ENCODE peak calls at places on chromosomes 5 and 9, in ten cellular contexts. One of them, this sample, is unnamed.

GRCh38 chr9:7166074-7166473 is 408.3 kb downstream of the KDM4C start:
- DNase-seq in epithelial cell of esophagus: no peak
- DNase-seq in RWPE2: no peak
- DNase-seq in iris pigment epithelial cell: no peak
- DNase-seq in esophagus muscularis mucosa: no peak
- DNase-seq in T1000: no peak
- DNase-seq in IMR-90: no peak
- DNase-seq in activated naive CD4-positive, alpha-beta T cell treated with anti-CD3 and anti-CD28 coated beads, Interleukin-2, amount 50 U/mL, for 16 hours: no peak
- DNase-seq in M059J: no peak
- DNase-seq in stimulated activated CD4-positive, alpha-beta T cell treated with anti-CD3 and anti-CD28 coated beads, TNF-alpha, amount 100 ng/mL, for 4 hours: no peak
- DNase-seq in this sample: no peak

GRCh38 chr5:86546582-86546981 is 71.2 kb upstream of the COX7C start:
- DNase-seq in epithelial cell of esophagus: peak
- DNase-seq in RWPE2: no peak
- DNase-seq in iris pigment epithelial cell: no peak
- DNase-seq in esophagus muscularis mucosa: no peak
- DNase-seq in T1000: no peak
- DNase-seq in IMR-90: no peak
- DNase-seq in activated naive CD4-positive, alpha-beta T cell treated with anti-CD3 and anti-CD28 coated beads, Interleukin-2, amount 50 U/mL, for 16 hours: no peak
- DNase-seq in M059J: no peak
- DNase-seq in stimulated activated CD4-positive, alpha-beta T cell treated with anti-CD3 and anti-CD28 coated beads, TNF-alpha, amount 100 ng/mL, for 4 hours: no peak
- DNase-seq in this sample: no peak

GRCh38 chr9:32783168-32783891 is at the start of gene TMEM215:
- DNase-seq in epithelial cell of esophagus: peak
- DNase-seq in RWPE2: no peak
- DNase-seq in iris pigment epithelial cell: no peak
- DNase-seq in esophagus muscularis mucosa: no peak
- DNase-seq in T1000: no peak
- DNase-seq in IMR-90: no peak
- DNase-seq in activated naive CD4-positive, alpha-beta T cell treated with anti-CD3 and anti-CD28 coated beads, Interleukin-2, amount 50 U/mL, for 16 hours: no peak
- DNase-seq in M059J: no peak
- DNase-seq in stimulated activated CD4-positive, alpha-beta T cell treated with anti-CD3 and anti-CD28 coated beads, TNF-alpha, amount 100 ng/mL, for 4 hours: no peak
- DNase-seq in this sample: no peak

GRCh38 chr9:133094842-133095393 is 26.1 kb downstream of the RALGDS start:
- DNase-seq in epithelial cell of esophagus: no peak
- DNase-seq in RWPE2: no peak
- DNase-seq in iris pigment epithelial cell: no peak
- DNase-seq in esophagus muscularis mucosa: no peak
- DNase-seq in T1000: no peak
- DNase-seq in IMR-90: no peak
- DNase-seq in activated naive CD4-positive, alpha-beta T cell treated with anti-CD3 and anti-CD28 coated beads, Interleukin-2, amount 50 U/mL, for 16 hours: no peak
- DNase-seq in M059J: no peak
- DNase-seq in stimulated activated CD4-positive, alpha-beta T cell treated with anti-CD3 and anti-CD28 coated beads, TNF-alpha, amount 100 ng/mL, for 4 hours: no peak
- DNase-seq in this sample: no peak

GRCh38 chr5:73303139-73304079 is 130.4 kb downstream of the TMEM174 start:
- DNase-seq in epithelial cell of esophagus: no peak
- DNase-seq in RWPE2: no peak
- DNase-seq in iris pigment epithelial cell: no peak
- DNase-seq in esophagus muscularis mucosa: no peak
- DNase-seq in T1000: no peak
- DNase-seq in IMR-90: no peak
- DNase-seq in activated naive CD4-positive, alpha-beta T cell treated with anti-CD3 and anti-CD28 coated beads, Interleukin-2, amount 50 U/mL, for 16 hours: no peak
- DNase-seq in M059J: no peak
- DNase-seq in stimulated activated CD4-positive, alpha-beta T cell treated with anti-CD3 and anti-CD28 coated beads, TNF-alpha, amount 100 ng/mL, for 4 hours: no peak
- DNase-seq in this sample: no peak

GRCh38 chr5:181204561-181205401 is at the start of gene TRIM7:
- DNase-seq in epithelial cell of esophagus: peak
- DNase-seq in RWPE2: peak
- DNase-seq in iris pigment epithelial cell: no peak
- DNase-seq in esophagus muscularis mucosa: no peak
- DNase-seq in T1000: no peak
- DNase-seq in IMR-90: peak
- DNase-seq in activated naive CD4-positive, alpha-beta T cell treated with anti-CD3 and anti-CD28 coated beads, Interleukin-2, amount 50 U/mL, for 16 hours: no peak
- DNase-seq in M059J: peak
- DNase-seq in stimulated activated CD4-positive, alpha-beta T cell treated with anti-CD3 and anti-CD28 coated beads, TNF-alpha, amount 100 ng/mL, for 4 hours: no peak
- DNase-seq in this sample: no peak

GRCh38 chr9:98625728-98626127 is 83.0 kb downstream of the GABBR2 start:
- DNase-seq in epithelial cell of esophagus: no peak
- DNase-seq in RWPE2: no peak
- DNase-seq in iris pigment epithelial cell: no peak
- DNase-seq in esophagus muscularis mucosa: no peak
- DNase-seq in T1000: no peak
- DNase-seq in IMR-90: no peak
- DNase-seq in activated naive CD4-positive, alpha-beta T cell treated with anti-CD3 and anti-CD28 coated beads, Interleukin-2, amount 50 U/mL, for 16 hours: no peak
- DNase-seq in M059J: no peak
- DNase-seq in stimulated activated CD4-positive, alpha-beta T cell treated with anti-CD3 and anti-CD28 coated beads, TNF-alpha, amount 100 ng/mL, for 4 hours: no peak
- DNase-seq in this sample: no peak

GRCh38 chr9:134517069-134517680 is 124.4 kb upstream of the COL5A1 start:
- DNase-seq in epithelial cell of esophagus: no peak
- DNase-seq in RWPE2: no peak
- DNase-seq in iris pigment epithelial cell: no peak
- DNase-seq in esophagus muscularis mucosa: no peak
- DNase-seq in T1000: no peak
- DNase-seq in IMR-90: no peak
- DNase-seq in activated naive CD4-positive, alpha-beta T cell treated with anti-CD3 and anti-CD28 coated beads, Interleukin-2, amount 50 U/mL, for 16 hours: no peak
- DNase-seq in M059J: no peak
- DNase-seq in stimulated activated CD4-positive, alpha-beta T cell treated with anti-CD3 and anti-CD28 coated beads, TNF-alpha, amount 100 ng/mL, for 4 hours: no peak
- DNase-seq in this sample: no peak

GRCh38 chr5:1051366-1051720 is 42.7 kb downstream of the NKD2 start:
- DNase-seq in epithelial cell of esophagus: no peak
- DNase-seq in RWPE2: no peak
- DNase-seq in iris pigment epithelial cell: no peak
- DNase-seq in esophagus muscularis mucosa: no peak
- DNase-seq in T1000: no peak
- DNase-seq in IMR-90: no peak
- DNase-seq in activated naive CD4-positive, alpha-beta T cell treated with anti-CD3 and anti-CD28 coated beads, Interleukin-2, amount 50 U/mL, for 16 hours: no peak
- DNase-seq in M059J: no peak
- DNase-seq in stimulated activated CD4-positive, alpha-beta T cell treated with anti-CD3 and anti-CD28 coated beads, TNF-alpha, amount 100 ng/mL, for 4 hours: no peak
- DNase-seq in this sample: no peak

GRCh38 chr5:158116965-158117364 is 258.0 kb upstream of the CLINT1 start:
- DNase-seq in epithelial cell of esophagus: no peak
- DNase-seq in RWPE2: no peak
- DNase-seq in iris pigment epithelial cell: peak
- DNase-seq in esophagus muscularis mucosa: no peak
- DNase-seq in T1000: no peak
- DNase-seq in IMR-90: no peak
- DNase-seq in activated naive CD4-positive, alpha-beta T cell treated with anti-CD3 and anti-CD28 coated beads, Interleukin-2, amount 50 U/mL, for 16 hours: no peak
- DNase-seq in M059J: peak
- DNase-seq in stimulated activated CD4-positive, alpha-beta T cell treated with anti-CD3 and anti-CD28 coated beads, TNF-alpha, amount 100 ng/mL, for 4 hours: no peak
- DNase-seq in this sample: no peak

GRCh38 chr9:96025995-96026572 is 150.6 kb downstream of the ERCC6L2 start:
- DNase-seq in epithelial cell of esophagus: no peak
- DNase-seq in RWPE2: no peak
- DNase-seq in iris pigment epithelial cell: no peak
- DNase-seq in esophagus muscularis mucosa: no peak
- DNase-seq in T1000: no peak
- DNase-seq in IMR-90: no peak
- DNase-seq in activated naive CD4-positive, alpha-beta T cell treated with anti-CD3 and anti-CD28 coated beads, Interleukin-2, amount 50 U/mL, for 16 hours: no peak
- DNase-seq in M059J: no peak
- DNase-seq in stimulated activated CD4-positive, alpha-beta T cell treated with anti-CD3 and anti-CD28 coated beads, TNF-alpha, amount 100 ng/mL, for 4 hours: no peak
- DNase-seq in this sample: no peak

GRCh38 chr9:7067169-7067568 is 309.4 kb downstream of the KDM4C start:
- DNase-seq in epithelial cell of esophagus: no peak
- DNase-seq in RWPE2: no peak
- DNase-seq in iris pigment epithelial cell: no peak
- DNase-seq in esophagus muscularis mucosa: no peak
- DNase-seq in T1000: no peak
- DNase-seq in IMR-90: no peak
- DNase-seq in activated naive CD4-positive, alpha-beta T cell treated with anti-CD3 and anti-CD28 coated beads, Interleukin-2, amount 50 U/mL, for 16 hours: no peak
- DNase-seq in M059J: no peak
- DNase-seq in stimulated activated CD4-positive, alpha-beta T cell treated with anti-CD3 and anti-CD28 coated beads, TNF-alpha, amount 100 ng/mL, for 4 hours: no peak
- DNase-seq in this sample: no peak

GRCh38 chr9:76181020-76181641 is 213.1 kb downstream of the RFK start:
- DNase-seq in epithelial cell of esophagus: peak
- DNase-seq in RWPE2: no peak
- DNase-seq in iris pigment epithelial cell: peak
- DNase-seq in esophagus muscularis mucosa: no peak
- DNase-seq in T1000: no peak
- DNase-seq in IMR-90: peak
- DNase-seq in activated naive CD4-positive, alpha-beta T cell treated with anti-CD3 and anti-CD28 coated beads, Interleukin-2, amount 50 U/mL, for 16 hours: no peak
- DNase-seq in M059J: peak
- DNase-seq in stimulated activated CD4-positive, alpha-beta T cell treated with anti-CD3 and anti-CD28 coated beads, TNF-alpha, amount 100 ng/mL, for 4 hours: no peak
- DNase-seq in this sample: no peak

GRCh38 chr5:124602925-124603650 is 143.4 kb downstream of the ZNF608 start:
- DNase-seq in epithelial cell of esophagus: no peak
- DNase-seq in RWPE2: no peak
- DNase-seq in iris pigment epithelial cell: peak
- DNase-seq in esophagus muscularis mucosa: no peak
- DNase-seq in T1000: no peak
- DNase-seq in IMR-90: no peak
- DNase-seq in activated naive CD4-positive, alpha-beta T cell treated with anti-CD3 and anti-CD28 coated beads, Interleukin-2, amount 50 U/mL, for 16 hours: no peak
- DNase-seq in M059J: no peak
- DNase-seq in stimulated activated CD4-positive, alpha-beta T cell treated with anti-CD3 and anti-CD28 coated beads, TNF-alpha, amount 100 ng/mL, for 4 hours: no peak
- DNase-seq in this sample: no peak

GRCh38 chr5:33980030-33980429 is 4.5 kb downstream of the SLC45A2 start:
- DNase-seq in epithelial cell of esophagus: no peak
- DNase-seq in RWPE2: no peak
- DNase-seq in iris pigment epithelial cell: no peak
- DNase-seq in esophagus muscularis mucosa: no peak
- DNase-seq in T1000: no peak
- DNase-seq in IMR-90: no peak
- DNase-seq in activated naive CD4-positive, alpha-beta T cell treated with anti-CD3 and anti-CD28 coated beads, Interleukin-2, amount 50 U/mL, for 16 hours: no peak
- DNase-seq in M059J: no peak
- DNase-seq in stimulated activated CD4-positive, alpha-beta T cell treated with anti-CD3 and anti-CD28 coated beads, TNF-alpha, amount 100 ng/mL, for 4 hours: no peak
- DNase-seq in this sample: no peak

This sample was measured in AG04450.